ENCODE peak calls at places on chromosomes 6 and 20, in four cellular contexts. J is fibroblast of villous mesenchyme, K is cardiac muscle cell, S is heart right ventricle. B is an unnamed sample.

GRCh38 chr6:24935753-24936152 is at the start of gene RIPOR2:
- DNase-seq in J (no peak), K (peak), S (no peak), B (no peak)

GRCh38 chr20:18985551-18985950 is 172.0 kb downstream of the SCP2D1 start:
- DNase-seq in J (no peak), K (no peak), S (no peak), B (no peak)

GRCh38 chr6:125792680-125793079 is 1.9 kb downstream of the NCOA7 start:
- DNase-seq in J (peak), K (no peak), S (no peak), B (peak)

GRCh38 chr6:15264902-15265761 is 19.3 kb downstream of the JARID2 start:
- DNase-seq in J (peak), K (no peak), S (peak), B (peak)

GRCh38 chr6:41371461-41371991 is 36.1 kb downstream of the NCR2 start:
- DNase-seq in J (peak), K (peak), S (peak), B (peak)

GRCh38 chr20:54622338-54623280 is 147.2 kb downstream of the DOK5 start:
- DNase-seq in J (no peak), K (no peak), S (no peak), B (no peak)

GRCh38 chr20:63071541-63072181 is 64.9 kb upstream of the BHLHE23 start:
- DNase-seq in J (peak), K (peak), S (no peak), B (peak)

GRCh38 chr20:49096212-49096730 is 50.2 kb downstream of the CSE1L start:
- DNase-seq in J (no peak), K (no peak), S (no peak), B (no peak)

GRCh38 chr6:27407153-27407814 is 18.7 kb downstream of the ZNF391 start:
- DNase-seq in J (no peak), K (no peak), S (no peak), B (no peak)

GRCh38 chr6:116330511-116330910 is 40.2 kb upstream of the DSE start:
- DNase-seq in J (no peak), K (no peak), S (no peak), B (no peak)

GRCh38 chr6:116329156-116329555 is 41.6 kb upstream of the DSE start:
- DNase-seq in J (peak), K (no peak), S (no peak), B (no peak)

GRCh38 chr6:116328528-116328903 is 42.2 kb upstream of the DSE start:
- DNase-seq in J (peak), K (no peak), S (no peak), B (peak)

GRCh38 chr6:116326392-116326717 is 44.4 kb upstream of the DSE start:
- DNase-seq in J (no peak), K (no peak), S (no peak), B (peak)

DNA sequence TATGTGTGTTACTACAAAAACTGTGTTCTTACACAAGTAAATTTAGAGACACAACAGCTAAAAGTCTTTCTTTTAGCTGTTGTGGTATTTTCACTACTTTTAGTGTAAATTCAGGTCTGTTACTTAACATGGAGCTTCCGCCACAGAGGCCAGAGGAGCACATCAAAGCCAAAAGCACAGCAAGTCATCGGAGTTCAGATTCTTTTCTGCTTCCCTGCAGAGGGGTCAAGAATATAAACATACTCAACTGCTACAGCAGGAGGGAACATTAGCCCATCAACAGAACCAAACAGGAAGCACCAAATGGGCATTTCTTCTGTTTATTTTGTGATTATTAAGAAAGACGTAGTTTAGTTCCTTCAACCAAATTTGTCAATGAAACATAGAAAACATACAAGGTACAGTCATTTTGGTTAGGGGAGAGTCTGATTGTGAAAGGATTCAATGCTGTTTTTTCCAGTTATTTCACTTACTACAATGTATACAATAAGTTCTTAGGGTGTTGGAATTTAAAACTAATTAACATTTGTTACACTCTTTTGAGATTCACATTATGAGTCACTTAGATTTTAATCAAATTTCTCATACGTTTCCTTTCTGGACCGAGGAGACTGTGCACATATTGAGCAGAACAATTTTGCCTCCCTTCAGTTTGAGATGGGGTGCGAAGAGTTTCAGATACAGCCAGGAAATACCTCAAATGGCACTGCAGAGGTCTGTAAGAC is 42.8 kb upstream of the DSE start:
- DNase-seq in J (peak), K (no peak), S (no peak), B (no peak)
- H3K4me3 ChIP-seq in J (no peak), K (no peak), S (no peak), B (no peak)

GRCh38 chr6:33987531-33988021 is 158.3 kb downstream of the GRM4 start:
- DNase-seq in J (no peak), K (no peak), S (no peak), B (no peak)
- TF ChIP-seq CTCF in J (no peak), K (no peak), S (no peak), B (no peak)

GRCh38 chr6:110399219-110400071 is 15.9 kb downstream of the DDO start:
- DNase-seq in J (no peak), K (no peak), S (no peak), B (no peak)

GRCh38 chr6:110398778-110399177 is 16.6 kb downstream of the DDO start:
- DNase-seq in J (peak), K (no peak), S (no peak), B (peak)

GRCh38 chr6:110401585-110402176 is 13.7 kb downstream of the DDO start:
- DNase-seq in J (no peak), K (no peak), S (no peak), B (no peak)

GRCh38 chr6:110404602-110405001 is 10.8 kb downstream of the DDO start:
- DNase-seq in J (peak), K (peak), S (no peak), B (peak)

DNA sequence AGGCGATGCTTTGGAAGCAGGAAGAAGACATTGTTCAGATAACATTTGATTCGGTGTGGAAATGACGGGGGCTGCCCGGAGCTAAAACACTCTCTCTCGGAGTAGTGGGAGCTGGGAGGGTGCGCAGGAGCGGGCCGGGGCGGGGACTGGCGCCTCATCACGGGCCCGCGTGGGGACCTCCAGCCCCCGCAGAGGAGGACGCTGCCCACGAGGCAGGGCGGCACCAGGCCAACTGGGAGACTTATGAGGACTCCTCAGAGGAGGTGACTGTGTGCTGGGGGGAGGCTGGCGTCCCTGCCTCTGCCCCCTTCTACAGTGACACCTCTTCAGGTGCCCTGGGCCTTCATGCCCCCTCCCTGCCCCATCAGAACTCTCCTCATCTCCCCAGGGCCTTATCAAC is 15.2 kb downstream of the DDO start:
- DNase-seq in J (no peak), K (no peak), S (no peak), B (no peak)
- H3K4me3 ChIP-seq in J (peak), K (no peak), S (peak), B (peak)

GRCh38 chr20:17958326-17959256 is 10.0 kb downstream of the SNX5 start:
- DNase-seq in J (peak), K (no peak), S (no peak), B (no peak)
- TF ChIP-seq CTCF in J (peak), K (peak), S (peak), B (peak)

GRCh38 chr6:42449917-42450313 is 1.8 kb downstream of the TRERF1 start:
- DNase-seq in J (no peak), K (no peak), S (no peak), B (no peak)
- H3K4me3 ChIP-seq in J (peak), K (peak), S (peak), B (peak)

DNA sequence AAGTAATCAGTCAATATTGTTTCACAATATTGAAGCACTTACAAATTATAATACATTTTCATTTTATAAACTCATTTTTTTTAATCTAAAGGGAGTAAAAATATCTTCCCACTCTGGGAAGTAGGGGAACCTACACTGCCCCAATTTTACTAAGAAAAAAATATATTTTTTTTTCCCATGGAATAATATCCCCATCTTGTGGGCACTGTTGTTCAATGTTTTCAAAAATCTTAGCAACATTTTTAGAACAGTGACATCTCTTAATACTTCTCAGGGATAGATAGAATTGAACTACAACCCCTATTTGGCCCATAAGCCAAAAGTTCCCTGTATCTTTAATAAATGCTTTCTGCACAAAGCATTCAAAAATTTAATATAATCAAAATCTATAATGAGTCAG is 42.9 kb downstream of the ARHGAP18 start:
- DNase-seq in J (no peak), K (no peak), S (no peak), B (peak)
- TF ChIP-seq CTCF in J (peak), K (peak), S (no peak), B (peak)

GRCh38 chr20:38674178-38675133 is 49.8 kb upstream of the SLC32A1 start:
- DNase-seq in J (peak), K (peak), S (peak), B (peak)
- H3K4me3 ChIP-seq in J (peak), K (peak), S (peak), B (peak)

GRCh38 chr6:90859612-90860011 is 272.7 kb upstream of the MAP3K7 start:
- DNase-seq in J (no peak), K (peak), S (no peak), B (no peak)
- TF ChIP-seq CTCF in J (no peak), K (no peak), S (no peak), B (no peak)

DNA sequence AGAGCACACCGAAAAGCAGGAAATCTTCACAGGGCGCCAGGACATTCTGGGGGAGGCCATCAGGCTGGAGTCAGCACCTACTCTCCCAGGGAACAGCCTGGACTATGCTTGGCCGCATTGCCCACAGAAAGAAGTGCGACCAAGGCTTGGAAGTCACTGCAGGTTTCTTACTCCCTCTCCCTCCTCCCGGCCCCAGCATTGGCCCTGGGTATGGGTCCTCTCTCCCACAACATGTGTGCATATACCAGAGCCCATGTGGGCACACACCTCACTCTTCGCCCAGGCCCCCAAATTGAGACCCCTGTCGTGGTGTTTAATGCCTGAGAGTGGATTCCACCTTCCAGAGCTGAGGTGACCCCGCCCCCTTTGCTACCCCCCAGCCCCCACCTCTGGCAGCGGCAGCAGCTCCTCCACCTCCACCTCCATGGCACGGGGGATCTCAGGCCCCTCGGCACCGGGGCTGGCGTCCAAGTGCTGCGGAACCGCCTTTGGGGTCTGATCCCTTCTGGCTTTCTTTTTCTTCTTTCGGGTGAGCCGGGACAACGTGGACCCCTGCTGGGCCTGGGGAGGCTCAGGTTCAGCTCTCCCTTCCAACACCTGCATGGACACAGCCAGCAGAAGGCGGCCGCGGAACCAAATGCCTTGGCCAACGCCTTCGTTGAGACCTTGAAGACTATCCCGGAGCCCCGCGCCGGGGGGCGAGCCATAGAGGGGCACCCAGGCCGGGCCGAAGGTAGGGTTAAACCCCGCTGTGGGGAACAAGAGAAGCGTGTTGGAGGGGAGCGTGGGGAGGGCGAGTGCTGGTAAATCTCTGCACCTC is 15.2 kb upstream of the SPAG4 start:
- DNase-seq in J (no peak), K (no peak), S (no peak), B (no peak)
- H3K4me3 ChIP-seq in J (peak), K (peak), S (peak), B (peak)